ENCODE peak calls at places on chromosome 11, in nine cellular contexts. B is lung; O is cortex of kidney; Y is left ventricle myocardium superior; L is NCI-H82; Q is K562; F is HTR-8/SVneo; G is ovary; K is CD8-positive, alpha-beta memory T cell. J is an unnamed sample.
A peak's percentile ranks its signal among the peaks of the same experiment; 100 is the strongest.

GRCh38 chr11:8834379-8834778 is 76.6 kb upstream of the AKIP1 start:
- DNase-seq in F (no peak), K (no peak), G (no peak), B (no peak), Y (no peak), L (no peak), Q (no peak), O (no peak), J (no peak)

GRCh38 chr11:73747762-73748161 is 13.1 kb downstream of the RAB6A start:
- DNase-seq in Y (no peak), K (no peak), G (no peak), O (no peak), L (no peak), Q (no peak), B (no peak), F (no peak), J (no peak)

GRCh38 chr11:33634291-33634834 is 66.3 kb downstream of the C11orf91 start:
- DNase-seq in Q (no peak), O (no peak), F (peak; percentile 46), Y (no peak), L (no peak), G (no peak), B (no peak), K (no peak), J (no peak)

GRCh38 chr11:122696662-122697061 is 41.1 kb downstream of the UBASH3B start:
- DNase-seq in F (no peak), Q (peak; percentile 23), L (no peak), B (no peak), K (peak; percentile 65), G (no peak), Y (no peak), O (no peak), J (no peak)

GRCh38 chr11:15158351-15159015 is 43.8 kb downstream of the INSC start:
- DNase-seq in O (no peak), G (no peak), Y (no peak), L (no peak), Q (no peak), F (no peak), K (no peak), B (no peak), J (no peak)

GRCh38 chr11:77233011-77233410 is 68.5 kb downstream of the GDPD4 start:
- DNase-seq in Q (no peak), Y (no peak), F (no peak), O (no peak), L (peak; percentile 31), G (no peak), B (no peak), K (no peak), J (no peak)

GRCh38 chr11:88231894-88232482 is 56.7 kb upstream of the RAB38 start:
- DNase-seq in K (no peak), B (no peak), Y (no peak), Q (no peak), F (peak; percentile 13), G (no peak), O (no peak), L (peak; percentile 35), J (peak; percentile 65)

GRCh38 chr11:19683141-19683805 is 29.4 kb upstream of the NAV2 start:
- DNase-seq in O (no peak), Y (peak; percentile 79), L (no peak), K (no peak), F (no peak), Q (no peak), B (peak; percentile 41), G (no peak), J (no peak)

GRCh38 chr11:120168960-120169681 is 31.2 kb upstream of the TRIM29 start:
- DNase-seq in O (no peak), Y (peak; percentile 81), G (peak; percentile 86), B (peak; percentile 58), K (peak; percentile 19), F (peak; percentile 61), Q (peak; percentile 90), L (peak; percentile 70), J (peak; percentile 95)

GRCh38 chr11:67420147-67420645 is 4.7 kb downstream of the CARNS1 start:
- DNase-seq in Y (no peak), L (peak; percentile 45), Q (no peak), B (no peak), F (no peak), K (no peak), O (no peak), G (no peak), J (no peak)

GRCh38 chr11:99229544-99229943 is 208.8 kb downstream of the CNTN5 start:
- DNase-seq in G (no peak), O (no peak), K (no peak), L (no peak), B (no peak), Q (no peak), F (no peak), Y (no peak), J (no peak)

GRCh38 chr11:22512457-22512856 is 113.2 kb downstream of the FANCF start:
- DNase-seq in G (no peak), Y (no peak), B (no peak), O (no peak), F (no peak), K (no peak), Q (no peak), L (no peak), J (no peak)

GRCh38 chr11:1197431-1197885 is 25.4 kb upstream of the MUC5B start:
- DNase-seq in O (no peak), B (no peak), F (no peak), Y (peak; percentile 17), K (no peak), G (peak; percentile 26), Q (no peak), L (no peak), J (no peak)

GRCh38 chr11:72353861-72354260 is 80.5 kb downstream of the CLPB start:
- DNase-seq in G (no peak), O (no peak), L (peak; percentile 57), B (no peak), Y (no peak), Q (no peak), F (no peak), K (no peak), J (peak; percentile 70)

GRCh38 chr11:128532016-128532570 is 55.3 kb downstream of the ETS1 start:
- DNase-seq in F (no peak), B (no peak), L (no peak), O (no peak), Q (no peak), K (no peak), G (no peak), Y (no peak), J (no peak)

GRCh38 chr11:110787680-110788079 is 75.4 kb upstream of the ARHGAP20 start:
- DNase-seq in B (no peak), L (no peak), K (no peak), F (no peak), Q (no peak), G (no peak), O (no peak), Y (no peak), J (no peak)

GRCh38 chr11:131468565-131468964 is 98.2 kb downstream of the NTM start:
- DNase-seq in Y (no peak), B (no peak), Q (no peak), F (no peak), G (no peak), O (no peak), L (no peak), K (no peak), J (no peak)

GRCh38 chr11:93984205-93984586 is 37.0 kb upstream of the HEPHL1 start:
- DNase-seq in L (no peak), G (no peak), F (no peak), Y (no peak), O (no peak), K (no peak), B (no peak), Q (no peak), J (no peak)

J was measured in endodermal cell.